ENCODE peak calls at places on chromosomes 5 and 9, in seven cellular contexts. R is AG10803, D is Panc1, U is right lobe of liver, Z is epithelial cell of proximal tubule, J is endodermal cell, P is spleen. B is an unnamed sample.

GRCh38 chr5:140168371-140168770 is 6.6 kb upstream of the CYSTM1 start:
- DNase-seq in R (no peak), D (no peak), U (no peak), Z (no peak), J (no peak), P (no peak), B (no peak)

GRCh38 chr9:108743901-108744371 is 111.8 kb downstream of the ACTL7B start:
- DNase-seq in R (peak; percentile 56), D (no peak), U (no peak), Z (peak; percentile 78), J (peak; percentile 52), P (no peak), B (no peak)

GRCh38 chr5:10607023-10607665 is 43.3 kb downstream of the ANKRD33B start:
- DNase-seq in R (no peak), D (no peak), U (no peak), Z (no peak), J (peak; percentile 68), P (peak; percentile 88), B (no peak)

GRCh38 chr5:151288180-151288579 is 15.4 kb downstream of the SLC36A3 start:
- DNase-seq in R (no peak), D (no peak), U (no peak), Z (no peak), J (peak; percentile 67), P (no peak), B (no peak)

GRCh38 chr5:76305264-76305663 is 97.8 kb upstream of the IQGAP2 start:
- DNase-seq in R (no peak), D (no peak), U (no peak), Z (no peak), J (no peak), P (no peak), B (peak; percentile 5)

GRCh38 chr9:121921444-121921843 is 171.7 kb downstream of the TTLL11 start:
- DNase-seq in R (no peak), D (no peak), U (no peak), Z (peak; percentile 9), J (no peak), P (no peak), B (peak; percentile 33)

GRCh38 chr9:114373960-114374730 is 13.6 kb downstream of the AKNA start:
- DNase-seq in R (no peak), D (no peak), U (no peak), Z (no peak), J (no peak), P (peak; percentile 83), B (no peak)

GRCh38 chr5:88502179-88503064 is 233.8 kb upstream of the TMEM161B start:
- DNase-seq in R (no peak), D (no peak), U (no peak), Z (no peak), J (no peak), P (no peak), B (peak; percentile 4)

GRCh38 chr9:121359358-121360294 is 10.4 kb downstream of the STOM start:
- DNase-seq in R (peak; percentile 68), D (no peak), U (no peak), Z (no peak), J (no peak), P (no peak), B (peak; percentile 37)

GRCh38 chr5:148794275-148794674 is 32.1 kb upstream of the ADRB2 start:
- DNase-seq in R (peak; percentile 78), D (no peak), U (no peak), Z (no peak), J (no peak), P (no peak), B (peak; percentile 11)

GRCh38 chr5:87393331-87393730 is 19.4 kb downstream of the CCNH start:
- DNase-seq in R (peak; percentile 91), D (peak; percentile 54), U (no peak), Z (peak; percentile 73), J (no peak), P (no peak), B (peak; percentile 82)

GRCh38 chr5:172585114-172585513 is 55.9 kb upstream of the NEURL1B start:
- DNase-seq in R (no peak), D (no peak), U (no peak), Z (no peak), J (no peak), P (peak; percentile 8), B (no peak)

GRCh38 chr5:174608631-174609097 is 115.7 kb upstream of the MSX2 start:
- DNase-seq in R (no peak), D (no peak), U (peak; percentile 60), Z (peak; percentile 36), J (no peak), P (peak; percentile 81), B (no peak)

GRCh38 chr5:111598996-111599395 is 86.7 kb upstream of the STARD4 start:
- DNase-seq in R (no peak), D (no peak), U (no peak), Z (no peak), J (no peak), P (no peak), B (no peak)

GRCh38 chr5:140480310-140481014 is 67.0 kb upstream of the EIF4EBP3 start:
- DNase-seq in R (peak; percentile 26), D (no peak), U (no peak), Z (no peak), J (no peak), P (no peak), B (peak; percentile 5)

GRCh38 chr5:139808481-139809330 is 13.1 kb downstream of the PSD2 start:
- DNase-seq in R (peak; percentile 15), D (no peak), U (peak; percentile 57), Z (no peak), J (peak; percentile 95), P (peak; percentile 66), B (peak; percentile 35)

GRCh38 chr9:105858284-105858683 is 163.9 kb downstream of the TMEM38B start:
- DNase-seq in R (no peak), D (no peak), U (no peak), Z (no peak), J (no peak), P (no peak), B (no peak)

GRCh38 chr5:20972419-20972925 is 984.5 kb upstream of the CDH18 start:
- DNase-seq in R (no peak), D (peak; percentile 89), U (peak; percentile 48), Z (no peak), J (peak; percentile 80), P (no peak), B (no peak)

GRCh38 chr5:37859805-37860204 is 20.0 kb upstream of the GDNF start:
- DNase-seq in R (no peak), D (no peak), U (no peak), Z (no peak), J (no peak), P (no peak), B (no peak)

GRCh38 chr5:7756453-7756852 is 94.5 kb downstream of the CFAP90 start:
- DNase-seq in R (no peak), D (no peak), U (no peak), Z (no peak), J (no peak), P (no peak), B (no peak)

GRCh38 chr9:468766-469496 is 254.3 kb downstream of the DOCK8 start:
- DNase-seq in R (no peak), D (no peak), U (no peak), Z (no peak), J (no peak), P (no peak), B (no peak)
- H3K4me3 ChIP-seq in R (peak overlapping the region; percentile 9), D (peak overlapping the region; percentile 63), U (no peak overlapping the region), Z (peak overlapping the region; percentile 67), J (peak overlapping the region; percentile 84), P (peak overlapping the region; percentile 64), B (no peak overlapping the region)

DNA sequence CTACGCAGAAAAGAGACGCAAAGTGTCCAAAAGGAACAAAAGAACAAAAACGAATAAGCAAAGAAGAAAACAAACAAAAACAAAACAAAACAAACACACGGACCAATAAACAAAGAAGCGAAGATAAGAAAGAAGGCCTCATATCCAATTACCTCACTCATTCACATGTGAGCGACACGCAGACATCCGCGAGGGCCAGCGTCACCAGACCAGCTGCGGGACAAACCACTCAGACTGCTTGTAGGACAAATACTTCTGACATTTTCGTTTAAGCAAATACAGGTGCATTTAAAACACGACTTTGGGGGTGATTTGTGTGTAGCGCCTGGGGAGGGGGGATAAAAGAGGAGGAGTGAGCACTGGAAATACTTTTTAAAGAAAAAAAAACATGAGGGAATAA is 28.3 kb upstream of the WWC1 start:
- DNase-seq in R (no peak), D (no peak), U (no peak), Z (no peak), J (no peak), P (no peak), B (no peak)
- TF ChIP-seq CTCF in R (no peak), D (no peak), U (no peak), Z (no peak), J (no peak), P (no peak), B (no peak)

DNA sequence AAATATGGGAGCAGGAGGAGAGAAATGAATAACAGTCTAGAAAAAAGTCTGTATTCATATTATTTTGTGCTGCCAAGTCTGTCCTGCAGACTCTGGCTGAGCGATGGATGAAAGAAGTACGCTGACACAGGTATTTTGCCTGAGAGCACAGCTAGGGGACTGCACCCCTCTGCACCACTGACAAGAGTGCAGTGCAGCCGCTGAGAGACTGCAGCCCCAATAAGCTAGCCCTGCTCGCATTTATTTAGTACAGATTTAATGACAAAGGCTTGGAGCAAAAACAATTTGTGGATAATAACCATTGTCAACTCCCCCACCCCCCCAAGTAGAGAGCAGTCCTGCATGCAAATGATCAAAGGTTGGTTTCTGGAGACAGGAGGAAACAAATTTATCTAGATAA is 13.3 kb upstream of the MRPS30 start:
- DNase-seq in R (no peak), D (no peak), U (no peak), Z (no peak), J (no peak), P (no peak), B (no peak)
- H3K4me3 ChIP-seq in R (no peak overlapping the region), D (no peak overlapping the region), U (no peak overlapping the region), Z (no peak overlapping the region), J (no peak overlapping the region), P (no peak overlapping the region), B (no peak overlapping the region)

GRCh38 chr5:83337453-83338035 is 134.0 kb upstream of the VCAN start:
- DNase-seq in R (no peak), D (no peak), U (no peak), Z (no peak), J (no peak), P (no peak), B (no peak)

DNA sequence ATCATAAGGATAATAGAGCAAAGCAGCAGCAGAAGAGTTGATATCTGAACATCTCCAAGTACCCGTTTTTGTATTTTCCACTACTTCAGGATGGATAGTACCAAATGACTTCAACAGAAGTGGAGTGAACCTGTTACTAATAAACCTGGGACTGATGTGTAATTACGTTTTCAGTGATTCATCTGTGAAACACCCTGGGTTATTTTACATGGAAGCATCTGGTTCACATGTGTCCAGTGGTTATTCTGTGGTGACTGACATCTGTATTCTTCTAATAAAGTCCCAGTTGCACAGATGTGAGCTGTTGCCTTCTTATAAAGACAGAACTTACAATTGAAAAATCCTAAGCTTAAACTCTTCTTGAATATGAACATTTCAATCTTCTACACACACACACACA is 139.7 kb upstream of the VCAN start:
- DNase-seq in R (peak; percentile 79), D (no peak), U (no peak), Z (no peak), J (no peak), P (no peak), B (peak; percentile 43)
- TF ChIP-seq CTCF in R (no peak), D (no peak), U (no peak), Z (no peak), J (no peak), P (no peak), B (no peak)

B was measured in fibroblast of villous mesenchyme.